ENCODE peak calls at places on chromosomes 12 and 14, in six cellular contexts. Z, E, B, I, P and W are unnamed samples.
A peak's percentile ranks its signal among the peaks of the same experiment; 100 is the strongest.

GRCh38 chr14:54974773-54975414 is 52.0 kb downstream of the WDHD1 start:
- DNase-seq in P (no peak), E (no peak), B (no peak), Z (no peak), I (no peak), W (no peak)

GRCh38 chr14:50060871-50061663 is 55.3 kb downstream of the VCPKMT start:
- DNase-seq in I (peak; percentile 33), E (peak; percentile 80), Z (peak; percentile 42), B (peak; percentile 95), P (no peak), W (no peak)

GRCh38 chr12:124531281-124531745 is 36.1 kb downstream of the NCOR2 start:
- DNase-seq in I (peak; percentile 48), E (no peak), B (no peak), Z (no peak), P (no peak), W (peak; percentile 84)

GRCh38 chr14:103675957-103676356 is 39.3 kb downstream of the XRCC3 start:
- DNase-seq in I (no peak), P (no peak), E (no peak), Z (no peak), B (no peak), W (no peak)

GRCh38 chr12:85280138-85280983 is at the start of gene ALX1:
- DNase-seq in P (no peak), B (peak; percentile 44), I (no peak), Z (no peak), E (no peak), W (peak; percentile 80)

GRCh38 chr14:72610831-72611200 is 283.1 kb downstream of the DPF3 start:
- DNase-seq in E (no peak), B (no peak), Z (no peak), P (no peak), I (no peak), W (no peak)

GRCh38 chr12:124466200-124467128 is 100.9 kb downstream of the NCOR2 start:
- DNase-seq in Z (peak; percentile 88), I (peak; percentile 26), P (no peak), B (peak; percentile 75), E (no peak), W (no peak)

GRCh38 chr12:125983094-125983783 is 918.0 kb downstream of the AACS start:
- DNase-seq in I (no peak), B (peak; percentile 78), Z (no peak), P (peak; percentile 23), E (no peak), W (peak; percentile 74)

GRCh38 chr14:92471919-92472318 is 41.7 kb upstream of the RIN3 start:
- DNase-seq in Z (no peak), E (peak; percentile 57), B (peak; percentile 88), I (no peak), P (no peak), W (no peak)

GRCh38 chr14:100880271-100881101 is 23.0 kb downstream of the RTL1 start:
- DNase-seq in P (no peak), Z (no peak), B (no peak), I (peak; percentile 12), E (no peak), W (no peak)

GRCh38 chr14:31297112-31297511 is 89.5 kb upstream of the HECTD1 start:
- DNase-seq in I (no peak), Z (no peak), B (no peak), E (no peak), P (no peak), W (no peak)

GRCh38 chr14:68734231-68734732 is 58.6 kb downstream of the ZFP36L1 start:
- DNase-seq in E (no peak), I (no peak), B (no peak), P (no peak), Z (peak; percentile 53), W (no peak)

GRCh38 chr12:27969901-27970390 is 2.6 kb downstream of the PTHLH start:
- DNase-seq in E (no peak), B (peak; percentile 57), P (peak; percentile 22), I (peak; percentile 46), Z (no peak), W (peak; percentile 47)

GRCh38 chr14:56482306-56482705 is 97.3 kb upstream of the TMEM260 start:
- DNase-seq in E (no peak), B (no peak), Z (no peak), I (no peak), P (no peak), W (peak; percentile 47)

GRCh38 chr12:54251667-54252284 is 28.1 kb downstream of the CBX5 start:
- DNase-seq in I (no peak), B (peak; percentile 51), E (no peak), P (no peak), Z (no peak), W (no peak)

GRCh38 chr14:89454971-89455370 is 37.9 kb upstream of the FOXN3 start:
- DNase-seq in P (no peak), E (no peak), Z (no peak), B (no peak), I (no peak), W (no peak)

GRCh38 chr12:57835366-57836288 is 10.9 kb downstream of the CTDSP2 start:
- DNase-seq in I (no peak), B (no peak), Z (no peak), P (no peak), E (no peak), W (no peak)

GRCh38 chr14:90444077-90444696 is 47.4 kb downstream of the CALM1 start:
- DNase-seq in E (no peak), Z (no peak), B (no peak), P (no peak), I (no peak), W (no peak)

GRCh38 chr12:122880668-122881067 is 15.3 kb downstream of the VPS37B start:
- DNase-seq in P (no peak), E (no peak), I (no peak), B (peak; percentile 67), Z (no peak), W (peak; percentile 60)

GRCh38 chr12:21551811-21552469 is 25.8 kb downstream of the SPX start:
- DNase-seq in Z (no peak), I (no peak), E (no peak), B (no peak), P (no peak), W (no peak)

GRCh38 chr14:37588956-37589737 is 5.9 kb downstream of the FOXA1 start:
- DNase-seq in B (no peak), Z (no peak), I (no peak), E (no peak), P (no peak), W (no peak)

GRCh38 chr14:92551066-92551841 is 37.7 kb downstream of the RIN3 start:
- DNase-seq in P (no peak), E (no peak), Z (no peak), I (no peak), B (no peak), W (no peak)

GRCh38 chr12:124264089-124264795 is 30.7 kb upstream of the RFLNA start:
- DNase-seq in E (no peak), I (no peak), B (no peak), P (no peak), Z (no peak), W (no peak)

GRCh38 chr14:104705340-104706047 is 16.1 kb downstream of the INF2 start:
- DNase-seq in E (no peak), P (no peak), Z (no peak), I (no peak), B (no peak), W (no peak)

GRCh38 chr12:99670635-99671034 is 23.1 kb downstream of the GARIN6 start:
- DNase-seq in E (no peak), Z (no peak), I (no peak), P (no peak), B (peak; percentile 2), W (no peak)

GRCh38 chr12:88833641-88834116 is 253.4 kb upstream of the KITLG start:
- DNase-seq in Z (no peak), P (no peak), I (no peak), B (no peak), E (no peak), W (no peak)

GRCh38 chr12:17301544-17301943 is 695.6 kb upstream of the LMO3 start:
- DNase-seq in I (no peak), P (no peak), Z (no peak), B (no peak), E (no peak), W (no peak)

GRCh38 chr14:70770490-70770889 is 38.8 kb downstream of the MAP3K9 start:
- DNase-seq in I (no peak), P (no peak), E (no peak), B (no peak), Z (no peak), W (no peak)

GRCh38 chr12:68886636-68887572 is 46.1 kb downstream of the CPM start:
- DNase-seq in E (no peak), Z (no peak), I (no peak), P (no peak), B (no peak), W (no peak)

GRCh38 chr14:48731260-48731659 is 854.9 kb downstream of the RPS29 start:
- DNase-seq in P (no peak), Z (no peak), E (no peak), B (peak; percentile 4), I (no peak), W (no peak)
- TF ChIP-seq CTCF in P (no peak), Z (no peak), E (no peak), B (no peak), I (no peak), W (no peak)

GRCh38 chr12:52692253-52692652 is 11.1 kb downstream of the KRT77 start:
- DNase-seq in Z (no peak), E (no peak), B (no peak), I (no peak), P (no peak), W (peak; percentile 29)
- TF ChIP-seq CTCF in Z (no peak), E (no peak), B (peak; percentile 3), I (no peak), P (no peak), W (no peak)

GRCh38 chr12:77315407-77315806 is 250.0 kb upstream of the E2F7 start:
- DNase-seq in P (no peak), Z (no peak), B (no peak), I (no peak), E (no peak), W (no peak)
- TF ChIP-seq CTCF in P (no peak), Z (no peak), B (no peak), I (no peak), E (no peak), W (no peak)

DNA sequence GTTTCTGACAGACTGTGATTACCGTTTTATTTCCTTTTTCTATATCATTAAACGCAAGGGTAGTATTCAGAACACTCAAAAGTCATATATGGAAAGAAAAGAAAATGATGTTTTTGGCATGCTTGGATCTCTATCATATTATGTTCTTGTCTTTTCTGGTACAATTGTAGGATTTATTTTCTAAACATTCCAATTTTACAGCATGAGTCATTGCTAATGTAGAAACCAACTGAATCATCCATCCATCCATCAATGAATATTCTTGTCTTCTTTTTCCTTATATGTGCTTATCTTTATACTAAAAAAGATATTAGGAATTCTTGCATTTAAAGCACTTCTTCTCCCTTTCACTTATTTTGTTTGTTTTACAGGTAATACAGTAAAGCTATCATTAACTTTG is 20.4 kb upstream of the AMIGO2 start:
- DNase-seq in P (no peak), E (no peak), I (no peak), B (peak; percentile 50), Z (no peak), W (no peak)
- TF ChIP-seq CTCF in P (no peak), E (no peak), I (no peak), B (no peak), Z (no peak), W (no peak)

GRCh38 chr12:59444932-59445331 is 150.9 kb upstream of the SLC16A7 start:
- DNase-seq in I (no peak), E (no peak), Z (peak; percentile 11), B (peak; percentile 9), P (no peak), W (no peak)
- TF ChIP-seq CTCF in I (no peak), E (peak; percentile 29), Z (peak; percentile 46), B (peak; percentile 26), P (no peak), W (no peak)